ENCODE peak calls at places on chromosomes 7 and 10, in nine cellular contexts. G is mesendoderm; A is stimulated activated naive CD8-positive, alpha-beta T cell treated with anti-CD3 and anti-CD28 coated beads, Interleukin-15, Interleukin-2, amounts not matched to agents 100 U/mL and 50 U/mL, for 24 hours; I is neural crest cell; M is CD4-positive, CD25-positive, alpha-beta regulatory T cell; Z is CD4-positive, alpha-beta memory T cell; U is frontal cortex; X is PC-3; V is H9. T is an unnamed sample.
A peak's percentile ranks its signal among the peaks of the same experiment; 100 is the strongest.

GRCh38 chr10:13729959-13730358 is 143.2 kb downstream of the PRPF18 start:
- DNase-seq in G (no peak), A (no peak), I (no peak), M (no peak), Z (no peak), U (no peak), X (no peak), V (no peak), T (no peak)

GRCh38 chr10:127117125-127117524 is 79.3 kb downstream of the INSYN2A start:
- DNase-seq in G (peak; percentile 68), A (peak; percentile 46), I (peak; percentile 66), M (peak; percentile 2), Z (no peak), U (peak; percentile 28), X (peak; percentile 43), V (peak; percentile 60), T (peak; percentile 73)

GRCh38 chr10:9003122-9003521 is 948.6 kb downstream of the GATA3 start:
- DNase-seq in G (no peak), A (no peak), I (no peak), M (no peak), Z (no peak), U (no peak), X (no peak), V (no peak), T (no peak)

GRCh38 chr10:15144788-15145187 is 23.7 kb downstream of the NMT2 start:
- DNase-seq in G (no peak), A (no peak), I (no peak), M (no peak), Z (no peak), U (no peak), X (peak; percentile 59), V (no peak), T (no peak)

GRCh38 chr7:47601119-47601880 is 19.4 kb upstream of the TNS3 start:
- DNase-seq in G (no peak), A (no peak), I (no peak), M (no peak), Z (no peak), U (no peak), X (peak; percentile 92), V (no peak), T (no peak)

GRCh38 chr7:121575194-121575766 is 179.2 kb upstream of the FAM3C start:
- DNase-seq in G (no peak), A (no peak), I (no peak), M (no peak), Z (no peak), U (no peak), X (no peak), V (no peak), T (no peak)

GRCh38 chr7:32511791-32512190 is 16.5 kb downstream of the AVL9 start:
- DNase-seq in G (no peak), A (no peak), I (no peak), M (no peak), Z (no peak), U (no peak), X (no peak), V (no peak), T (no peak)

GRCh38 chr7:155804897-155805825 is 7.1 kb downstream of the SHH start:
- DNase-seq in G (peak; percentile 90), A (peak; percentile 81), I (peak; percentile 87), M (peak; percentile 64), Z (peak; percentile 29), U (peak; percentile 83), X (peak; percentile 76), V (peak; percentile 83), T (peak; percentile 89)

GRCh38 chr10:7411671-7412481 is 1.0 kb upstream of the SFMBT2 start:
- DNase-seq in G (peak; percentile 57), A (peak; percentile 42), I (no peak), M (peak; percentile 44), Z (peak; percentile 49), U (no peak), X (no peak), V (peak; percentile 52), T (peak; percentile 68)

GRCh38 chr10:3412071-3412582 is 239.5 kb upstream of the PITRM1 start:
- DNase-seq in G (no peak), A (no peak), I (no peak), M (no peak), Z (no peak), U (no peak), X (no peak), V (no peak), T (no peak)

GRCh38 chr7:4115941-4116610 is 566.0 kb upstream of the FOXK1 start:
- DNase-seq in G (no peak), A (no peak), I (no peak), M (no peak), Z (no peak), U (no peak), X (no peak), V (no peak), T (no peak)

GRCh38 chr10:88032566-88032965 is 169.1 kb downstream of the PTEN start:
- DNase-seq in G (peak; percentile 63), A (no peak), I (no peak), M (no peak), Z (no peak), U (no peak), X (no peak), V (no peak), T (no peak)

GRCh38 chr7:28018020-28018419 is 162.6 kb downstream of the JAZF1 start:
- DNase-seq in G (peak; percentile 11), A (no peak), I (no peak), M (no peak), Z (no peak), U (no peak), X (no peak), V (no peak), T (no peak)

GRCh38 chr7:5177060-5177459 is 13.0 kb upstream of the WIPI2 start:
- DNase-seq in G (no peak), A (no peak), I (no peak), M (no peak), Z (no peak), U (peak; percentile 57), X (peak; percentile 60), V (no peak), T (peak; percentile 73)

GRCh38 chr7:69564454-69565417 is 33.5 kb upstream of the AUTS2 start:
- DNase-seq in G (no peak), A (no peak), I (no peak), M (no peak), Z (no peak), U (peak; percentile 42), X (no peak), V (peak; percentile 13), T (no peak)